ENCODE peak calls at places on chromosomes 7 and 10, in seven cellular contexts. C is AG08396, V is ovary, X is nephron progenitor cell, L is endothelial cell, T is hypothalamus, S is GM12891. H is an unnamed sample.

GRCh38 chr10:118505363-118505762 is 90.1 kb downstream of the PRLHR start:
- DNase-seq in X (no peak), V (no peak), L (no peak), T (no peak), S (no peak), C (no peak), H (no peak)

GRCh38 chr10:99784025-99784730 is 1.7 kb downstream of the ABCC2 start:
- DNase-seq in V (no peak), T (no peak), L (no peak), X (no peak), S (no peak), C (peak; percentile 66), H (no peak)

GRCh38 chr10:31603245-31604087 is 284.4 kb downstream of the ZEB1 start:
- DNase-seq in S (peak; percentile 98), X (peak; percentile 98), L (peak; percentile 92), V (peak; percentile 98), C (peak; percentile 99), T (peak; percentile 27), H (peak; percentile 98)

GRCh38 chr10:122263971-122264370 is 7.1 kb upstream of the BTBD16 start:
- DNase-seq in V (no peak), L (no peak), X (no peak), S (no peak), C (peak; percentile 77), T (no peak), H (no peak)

GRCh38 chr7:36128448-36129047 is 24.5 kb upstream of the EEPD1 start:
- DNase-seq in C (peak; percentile 77), S (no peak), T (no peak), L (no peak), X (peak; percentile 16), V (peak; percentile 83), H (peak; percentile 57)

GRCh38 chr7:149281508-149282330 is 19.7 kb downstream of the ZNF783 start:
- DNase-seq in L (no peak), C (no peak), S (no peak), V (no peak), X (no peak), T (no peak), H (no peak)

GRCh38 chr7:36301914-36302771 is 87.5 kb upstream of the ANLN start:
- DNase-seq in T (no peak), V (peak; percentile 15), X (no peak), S (no peak), C (no peak), L (no peak), H (no peak)

GRCh38 chr10:115963848-115964247 is 309.2 kb downstream of the GFRA1 start:
- DNase-seq in S (no peak), V (no peak), T (no peak), C (no peak), L (no peak), X (no peak), H (no peak)

GRCh38 chr10:49550563-49550962 is 11.6 kb upstream of the ERCC6 start:
- DNase-seq in S (no peak), L (no peak), C (no peak), V (no peak), T (no peak), X (no peak), H (no peak)

GRCh38 chr7:27178366-27178765 is 4.2 kb upstream of the HOXA10 start:
- DNase-seq in C (no peak), X (peak; percentile 25), L (no peak), T (no peak), S (no peak), V (peak; percentile 10), H (no peak)

GRCh38 chr7:10939237-10939910 is 34.3 kb upstream of the PHF14 start:
- DNase-seq in V (no peak), S (no peak), L (no peak), X (no peak), C (peak; percentile 8), T (no peak), H (no peak)

GRCh38 chr7:140062118-140062527 is 628 bp downstream of the PARP12 start:
- DNase-seq in V (peak; percentile 52), S (no peak), L (no peak), T (no peak), C (no peak), X (no peak), H (peak; percentile 67)

GRCh38 chr10:21260793-21261149 is 264.7 kb downstream of the SKIDA1 start:
- DNase-seq in C (no peak), S (no peak), V (no peak), X (no peak), L (no peak), T (no peak), H (no peak)

GRCh38 chr7:29276806-29277205 is 82.2 kb downstream of the CHN2 start:
- DNase-seq in L (no peak), C (no peak), V (no peak), T (no peak), X (no peak), S (no peak), H (no peak)

GRCh38 chr10:35387768-35388167 is 51.5 kb downstream of the CCNY start:
- DNase-seq in T (no peak), C (no peak), L (no peak), X (no peak), V (no peak), S (no peak), H (no peak)

GRCh38 chr10:67697646-67698245 is 1.8 kb upstream of the CTNNA3 start:
- DNase-seq in L (peak; percentile 4), T (no peak), S (peak; percentile 30), X (peak; percentile 4), C (peak; percentile 61), V (no peak), H (no peak)

GRCh38 chr10:102975483-102976057 is 57.5 kb downstream of the CNNM2 start:
- DNase-seq in C (no peak), V (no peak), X (no peak), S (no peak), L (no peak), T (no peak), H (no peak)

GRCh38 chr10:127148066-127148932 is 48.1 kb downstream of the INSYN2A start:
- DNase-seq in S (no peak), T (no peak), V (no peak), C (peak; percentile 41), L (no peak), X (no peak), H (no peak)

GRCh38 chr10:117461766-117462423 is 80.7 kb upstream of the EMX2 start:
- DNase-seq in T (no peak), S (no peak), V (peak; percentile 48), X (peak; percentile 51), C (peak; percentile 35), L (no peak), H (no peak)

GRCh38 chr10:45076847-45077246 is 76.1 kb downstream of the ZNF22 start:
- DNase-seq in V (no peak), L (no peak), S (no peak), C (no peak), T (no peak), X (no peak), H (no peak)

GRCh38 chr7:110868458-110868857 is 222.5 kb upstream of the LRRN3 start:
- DNase-seq in L (no peak), T (no peak), V (no peak), S (no peak), X (no peak), C (no peak), H (no peak)

GRCh38 chr7:85622059-85622458 is 435.2 kb upstream of the SEMA3D start:
- DNase-seq in L (no peak), V (no peak), S (no peak), C (no peak), T (no peak), X (no peak), H (no peak)

GRCh38 chr7:18408461-18408860 is 87.1 kb upstream of the HDAC9 start:
- DNase-seq in X (no peak), S (no peak), T (no peak), L (no peak), C (peak; percentile 42), V (no peak), H (no peak)

H was measured in lower lobe of right lung.